ENCODE peak calls at places on chromosome 14, in seven cellular contexts. F is GM23248; J is psoas muscle; R is OCI-LY7; A is stomach; S is CD8-positive, alpha-beta memory T cell; O is transverse colon. Z is an unnamed sample.

GRCh38 chr14:93045965-93046695 is 69.6 kb downstream of the ITPK1 start:
- DNase-seq in F (peak; percentile 78), J (no peak), R (no peak), A (no peak), S (no peak), O (no peak), Z (no peak)

GRCh38 chr14:72615511-72616121 is 278.3 kb downstream of the DPF3 start:
- DNase-seq in F (peak; percentile 60), J (peak; percentile 44), R (no peak), A (no peak), S (no peak), O (no peak), Z (no peak)

GRCh38 chr14:59870277-59871165 is at the start of gene RTN1:
- DNase-seq in F (peak; percentile 53), J (peak; percentile 52), R (no peak), A (peak; percentile 43), S (no peak), O (peak; percentile 25), Z (peak; percentile 85)

GRCh38 chr14:76829650-76830421 is 3.6 kb downstream of the LRRC74A start:
- DNase-seq in F (no peak), J (peak; percentile 21), R (no peak), A (peak; percentile 50), S (no peak), O (no peak), Z (peak; percentile 88)

GRCh38 chr14:22918519-22918808 is 485 bp downstream of the RBM23 start:
- DNase-seq in F (peak; percentile 61), J (peak; percentile 30), R (no peak), A (no peak), S (no peak), O (no peak), Z (no peak)

GRCh38 chr14:89504602-89505320 is 87.7 kb upstream of the FOXN3 start:
- DNase-seq in F (peak; percentile 86), J (no peak), R (no peak), A (no peak), S (no peak), O (no peak), Z (no peak)

GRCh38 chr14:47606601-47607000 is 68.8 kb downstream of the MDGA2 start:
- DNase-seq in F (no peak), J (no peak), R (no peak), A (no peak), S (no peak), O (no peak), Z (no peak)

GRCh38 chr14:38350102-38350501 is 94.2 kb upstream of the CLEC14A start:
- DNase-seq in F (no peak), J (no peak), R (no peak), A (no peak), S (no peak), O (no peak), Z (no peak)

GRCh38 chr14:53109028-53109687 is 44.0 kb downstream of the DDHD1 start:
- DNase-seq in F (peak; percentile 54), J (no peak), R (peak; percentile 43), A (no peak), S (peak; percentile 30), O (peak; percentile 35), Z (no peak)

GRCh38 chr14:100654814-100655795 is 67.9 kb upstream of the BEGAIN start:
- DNase-seq in F (peak; percentile 51), J (no peak), R (no peak), A (peak; percentile 57), S (peak; percentile 22), O (peak; percentile 56), Z (no peak)

GRCh38 chr14:102579696-102580551 is 12.5 kb upstream of the RCOR1 start:
- DNase-seq in F (peak; percentile 92), J (peak; percentile 28), R (no peak), A (no peak), S (no peak), O (no peak), Z (peak; percentile 70)

GRCh38 chr14:34994668-34995067 is 11.9 kb downstream of the SRP54 start:
- DNase-seq in F (no peak), J (no peak), R (no peak), A (no peak), S (no peak), O (no peak), Z (no peak)

GRCh38 chr14:105532735-105533141 is 6.4 kb downstream of the TMEM121 start:
- DNase-seq in F (peak; percentile 56), J (no peak), R (peak; percentile 74), A (no peak), S (no peak), O (no peak), Z (peak; percentile 45)

GRCh38 chr14:89544636-89545301 is 127.7 kb upstream of the FOXN3 start:
- DNase-seq in F (no peak), J (no peak), R (no peak), A (no peak), S (no peak), O (no peak), Z (no peak)

GRCh38 chr14:65940056-65940735 is 527.7 kb downstream of the FUT8 start:
- DNase-seq in F (peak; percentile 34), J (no peak), R (peak; percentile 50), A (no peak), S (no peak), O (no peak), Z (no peak)

GRCh38 chr14:105013150-105013787 is 7.6 kb downstream of the CDCA4 start:
- DNase-seq in F (peak; percentile 47), J (no peak), R (peak; percentile 50), A (no peak), S (no peak), O (no peak), Z (peak; percentile 82)

GRCh38 chr14:46054526-46054925 is 597.1 kb downstream of the RPL10L start:
- DNase-seq in F (peak; percentile 91), J (no peak), R (no peak), A (no peak), S (no peak), O (no peak), Z (no peak)

GRCh38 chr14:103204852-103205540 is 81.7 kb downstream of the TNFAIP2 start:
- DNase-seq in F (peak; percentile 75), J (no peak), R (peak; percentile 36), A (no peak), S (no peak), O (no peak), Z (no peak)

GRCh38 chr14:94387051-94388026 is 1.1 kb downstream of the SERPINA1 start:
- DNase-seq in F (no peak), J (no peak), R (no peak), A (no peak), S (no peak), O (no peak), Z (no peak)

GRCh38 chr14:71658261-71658860 is 273.9 kb upstream of the RGS6 start:
- DNase-seq in F (peak; percentile 52), J (no peak), R (peak; percentile 27), A (no peak), S (no peak), O (no peak), Z (no peak)

GRCh38 chr14:79587194-79587593 is 624.1 kb downstream of the DIO2 start:
- DNase-seq in F (no peak), J (no peak), R (no peak), A (no peak), S (no peak), O (no peak), Z (peak; percentile 14)

GRCh38 chr14:51855234-51855633 is 5.2 kb upstream of the GNG2 start:
- DNase-seq in F (peak; percentile 85), J (no peak), R (no peak), A (no peak), S (no peak), O (no peak), Z (no peak)

GRCh38 chr14:30214456-30215090 is 286.9 kb upstream of the PRKD1 start:
- DNase-seq in F (peak; percentile 85), J (no peak), R (peak; percentile 47), A (no peak), S (no peak), O (no peak), Z (no peak)

DNA sequence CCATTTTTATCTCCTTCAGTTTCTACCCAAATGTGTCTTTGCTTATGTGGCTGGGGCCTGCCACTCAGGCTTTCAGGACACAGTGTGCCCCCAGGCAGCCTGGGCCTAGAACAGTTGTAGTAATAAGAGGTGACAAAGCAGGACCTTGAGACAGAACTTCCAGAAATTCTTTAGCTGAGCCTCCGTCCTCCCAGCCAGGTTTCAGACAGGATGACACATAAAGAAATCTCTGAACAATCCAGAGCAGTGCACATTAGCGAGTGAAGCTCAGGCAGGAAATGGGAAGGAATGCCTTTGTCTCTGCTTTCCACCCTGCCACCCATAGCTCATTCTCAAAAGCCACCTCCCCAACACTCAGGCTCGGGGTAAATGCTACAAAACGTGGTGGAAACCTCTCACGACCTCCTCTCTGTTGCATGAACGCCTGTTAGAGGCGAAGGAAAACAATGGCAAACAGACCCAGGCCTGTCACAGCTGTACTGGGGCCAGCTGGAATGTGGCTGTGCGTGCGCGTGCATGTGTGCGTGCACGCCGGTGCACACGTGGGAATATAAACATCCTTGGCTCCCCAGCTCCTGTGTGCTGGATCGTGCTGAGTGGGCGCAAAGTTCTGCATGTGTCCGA is 286.7 kb downstream of the ZFP36L1 start:
- DNase-seq in F (peak; percentile 85), J (no peak), R (peak; percentile 32), A (peak; percentile 67), S (no peak), O (no peak), Z (peak; percentile 71)
- H3K4me1 ChIP-seq in F (peaks cover 33% of the 10 kb centered on the region), J (no peaks in the 10 kb centered on the region), R (peaks cover 55% of the 10 kb centered on the region), A (peaks cover 77% of the 10 kb centered on the region), S (peaks cover 69% of the 10 kb centered on the region), O (peaks cover 26% of the 10 kb centered on the region), Z (peaks cover 18% of the 10 kb centered on the region)

GRCh38 chr14:99563749-99564129 is 40.3 kb downstream of the CCDC85C start:
- DNase-seq in F (no peak), J (no peak), R (no peak), A (no peak), S (no peak), O (no peak), Z (no peak)
- H3K4me1 ChIP-seq in F (no peaks in the 10 kb centered on the region), J (peaks cover 25% of the 10 kb centered on the region), R (no peaks in the 10 kb centered on the region), A (peaks cover 95% of the 10 kb centered on the region), S (no peaks in the 10 kb centered on the region), O (peaks cover 47% of the 10 kb centered on the region), Z (peaks cover 12% of the 10 kb centered on the region)

GRCh38 chr14:69710378-69710777 is 56.6 kb upstream of the SRSF5 start:
- DNase-seq in F (no peak), J (no peak), R (no peak), A (no peak), S (no peak), O (no peak), Z (no peak)
- H3K4me1 ChIP-seq in F (no peaks in the 10 kb centered on the region), J (peaks cover 37% of the 10 kb centered on the region), R (peaks cover 41% of the 10 kb centered on the region), A (peaks cover 68% of the 10 kb centered on the region), S (peaks cover 6% of the 10 kb centered on the region), O (peaks cover 17% of the 10 kb centered on the region), Z (peaks cover 22% of the 10 kb centered on the region)

GRCh38 chr14:50530794-50531193 is 1.6 kb downstream of the MAP4K5 start:
- DNase-seq in F (peak; percentile 31), J (no peak), R (peak; percentile 10), A (no peak), S (no peak), O (no peak), Z (no peak)

GRCh38 chr14:50529288-50530179 is 2.8 kb downstream of the MAP4K5 start:
- DNase-seq in F (peak; percentile 61), J (no peak), R (no peak), A (no peak), S (no peak), O (no peak), Z (no peak)

GRCh38 chr14:50530358-50530757 is 2.0 kb downstream of the MAP4K5 start:
- DNase-seq in F (peak; percentile 78), J (no peak), R (no peak), A (no peak), S (no peak), O (no peak), Z (no peak)

GRCh38 chr14:50524731-50525510 is 7.4 kb downstream of the MAP4K5 start:
- DNase-seq in F (no peak), J (no peak), R (peak; percentile 26), A (no peak), S (no peak), O (no peak), Z (no peak)

GRCh38 chr14:50527970-50528369 is 4.4 kb downstream of the MAP4K5 start:
- DNase-seq in F (peak; percentile 53), J (no peak), R (no peak), A (no peak), S (no peak), O (no peak), Z (no peak)
- H3K4me1 ChIP-seq in F (peaks cover 57% of the 10 kb centered on the region), J (peaks cover 27% of the 10 kb centered on the region), R (peaks cover 33% of the 10 kb centered on the region), A (peaks cover 83% of the 10 kb centered on the region), S (peaks cover 55% of the 10 kb centered on the region), O (peaks cover 20% of the 10 kb centered on the region), Z (no peaks in the 10 kb centered on the region)